ENCODE peak calls at places on chromosomes 3 and 15, in seven cellular contexts. H, N, S, E, W, G and O are unnamed samples.

GRCh38 chr3:64824281-64824980 is 136.6 kb upstream of the ADAMTS9 start:
- DNase-seq in H (no peak), N (peak; percentile 76), S (no peak), E (no peak), W (no peak), G (no peak), O (no peak)

GRCh38 chr3:47441796-47442551 is 33.8 kb downstream of the SCAP start:
- DNase-seq in H (no peak), N (no peak), S (no peak), E (no peak), W (no peak), G (no peak), O (no peak)

GRCh38 chr15:74399511-74400312 is 32.3 kb upstream of the CYP11A1 start:
- DNase-seq in H (no peak), N (no peak), S (no peak), E (peak; percentile 94), W (no peak), G (no peak), O (no peak)

GRCh38 chr15:85379403-85380131 is 836 bp upstream of the AKAP13 start:
- DNase-seq in H (peak; percentile 27), N (no peak), S (no peak), E (peak; percentile 23), W (peak; percentile 10), G (no peak), O (no peak)

GRCh38 chr3:56899851-56900250 is 98.1 kb upstream of the ARHGEF3 start:
- DNase-seq in H (no peak), N (peak; percentile 39), S (no peak), E (no peak), W (no peak), G (no peak), O (no peak)

GRCh38 chr3:161560006-161560637 is 63.5 kb downstream of the OTOL1 start:
- DNase-seq in H (no peak), N (peak; percentile 59), S (no peak), E (peak; percentile 47), W (peak; percentile 65), G (peak; percentile 18), O (no peak)

GRCh38 chr15:63970723-63971426 is 75.4 kb downstream of the DAPK2 start:
- DNase-seq in H (no peak), N (no peak), S (no peak), E (no peak), W (no peak), G (no peak), O (no peak)

GRCh38 chr3:65151660-65152059 is 463.9 kb upstream of the ADAMTS9 start:
- DNase-seq in H (no peak), N (no peak), S (no peak), E (no peak), W (no peak), G (no peak), O (no peak)

GRCh38 chr3:26376131-26376530 is 246.4 kb upstream of the LRRC3B start:
- DNase-seq in H (no peak), N (no peak), S (no peak), E (peak; percentile 18), W (no peak), G (no peak), O (no peak)

GRCh38 chr3:140344601-140345000 is 333.3 kb upstream of the TRIM42 start:
- DNase-seq in H (no peak), N (no peak), S (no peak), E (no peak), W (no peak), G (no peak), O (no peak)

GRCh38 chr3:187136936-187137335 is 2.4 kb downstream of the RPL39L start:
- DNase-seq in H (no peak), N (peak; percentile 47), S (peak; percentile 63), E (no peak), W (no peak), G (no peak), O (no peak)

GRCh38 chr3:187136347-187136746 is 2.9 kb downstream of the RPL39L start:
- DNase-seq in H (no peak), N (no peak), S (no peak), E (no peak), W (no peak), G (no peak), O (no peak)

GRCh38 chr3:187139126-187139894 is at the start of gene RPL39L:
- DNase-seq in H (peak; percentile 88), N (peak; percentile 87), S (no peak), E (peak; percentile 98), W (peak; percentile 85), G (peak; percentile 64), O (peak; percentile 80)

DNA sequence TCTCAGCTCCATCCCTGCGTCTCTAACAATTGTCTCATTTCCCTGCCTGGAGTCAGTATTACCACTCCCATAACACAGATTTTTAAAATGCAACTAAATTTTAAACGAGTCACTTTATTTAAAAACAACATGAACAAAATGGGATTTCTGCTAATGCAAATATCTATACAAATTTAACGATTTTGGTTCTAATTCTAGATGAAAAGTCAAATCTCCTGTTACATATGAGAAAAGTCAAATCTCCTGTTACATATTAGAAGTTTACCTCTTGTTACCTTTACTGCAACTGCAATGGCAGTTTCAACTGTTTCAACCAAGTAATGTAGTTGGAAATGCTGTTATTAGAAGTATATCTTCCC is 578 bp upstream of the RPL39L start:
- DNase-seq in H (no peak), N (no peak), S (no peak), E (no peak), W (no peak), G (no peak), O (no peak)
- TF ChIP-seq CTCF in H (peak; percentile 52), N (no peak), S (no peak), E (no peak), W (peak; percentile 12), G (no peak), O (no peak)

GRCh38 chr3:50445919-50446318 is 57.5 kb downstream of the CACNA2D2 start:
- DNase-seq in H (no peak), N (no peak), S (no peak), E (no peak), W (no peak), G (no peak), O (no peak)
- TF ChIP-seq CTCF in H (no peak), N (no peak), S (no peak), E (no peak), W (no peak), G (no peak), O (no peak)

GRCh38 chr15:87347806-87348515 is 908.6 kb downstream of the NTRK3 start:
- DNase-seq in H (no peak), N (no peak), S (no peak), E (no peak), W (no peak), G (no peak), O (no peak)
- TF ChIP-seq CTCF in H (no peak), N (no peak), S (no peak), E (no peak), W (no peak), G (no peak), O (no peak)

GRCh38 chr3:30747771-30748281 is 141.4 kb downstream of the TGFBR2 start:
- DNase-seq in H (no peak), N (peak; percentile 57), S (peak; percentile 38), E (peak; percentile 45), W (no peak), G (no peak), O (no peak)
- TF ChIP-seq CTCF in H (peak; percentile 42), N (peak; percentile 62), S (peak; percentile 67), E (peak; percentile 50), W (peak; percentile 55), G (peak; percentile 45), O (peak; percentile 33)

GRCh38 chr3:158313344-158313927 is 203.5 kb downstream of the RSRC1 start:
- DNase-seq in H (no peak), N (peak; percentile 55), S (no peak), E (no peak), W (no peak), G (no peak), O (no peak)
- TF ChIP-seq CTCF in H (peak; percentile 22), N (peak; percentile 40), S (no peak), E (peak; percentile 46), W (peak; percentile 47), G (no peak), O (peak; percentile 82)

GRCh38 chr3:63450634-63451363 is 172.7 kb downstream of the SYNPR start:
- DNase-seq in H (no peak), N (no peak), S (peak; percentile 5), E (no peak), W (no peak), G (no peak), O (no peak)
- TF ChIP-seq CTCF in H (no peak), N (no peak), S (no peak), E (no peak), W (no peak), G (no peak), O (peak; percentile 45)

GRCh38 chr3:139299261-139300132 is 44.3 kb upstream of the MRPS22 start:
- DNase-seq in H (no peak), N (peak; percentile 71), S (no peak), E (peak; percentile 91), W (no peak), G (peak; percentile 55), O (no peak)
- TF ChIP-seq CTCF in H (no peak), N (no peak), S (no peak), E (no peak), W (no peak), G (no peak), O (no peak)

GRCh38 chr15:69303337-69304175 is 4.8 kb downstream of the PAQR5 start:
- DNase-seq in H (no peak), N (peak; percentile 24), S (no peak), E (peak; percentile 69), W (no peak), G (no peak), O (no peak)
- TF ChIP-seq CTCF in H (no peak), N (peak; percentile 18), S (peak; percentile 8), E (peak; percentile 30), W (peak; percentile 45), G (no peak), O (peak; percentile 23)

GRCh38 chr15:49468440-49468839 is 45.4 kb downstream of the FGF7 start:
- DNase-seq in H (no peak), N (no peak), S (no peak), E (no peak), W (no peak), G (no peak), O (no peak)

GRCh38 chr15:49473031-49473430 is 50.0 kb downstream of the FGF7 start:
- DNase-seq in H (no peak), N (no peak), S (no peak), E (no peak), W (no peak), G (no peak), O (no peak)

GRCh38 chr15:49472338-49472737 is 49.3 kb downstream of the FGF7 start:
- DNase-seq in H (no peak), N (no peak), S (no peak), E (no peak), W (no peak), G (no peak), O (no peak)

GRCh38 chr15:49467782-49468181 is 44.7 kb downstream of the FGF7 start:
- DNase-seq in H (no peak), N (peak; percentile 39), S (no peak), E (no peak), W (no peak), G (no peak), O (no peak)

GRCh38 chr15:49471733-49472132 is 48.7 kb downstream of the FGF7 start:
- DNase-seq in H (no peak), N (no peak), S (no peak), E (no peak), W (no peak), G (no peak), O (no peak)
- TF ChIP-seq CTCF in H (no peak), N (no peak), S (no peak), E (no peak), W (no peak), G (no peak), O (no peak)

GRCh38 chr3:189625071-189625470 is 6.1 kb upstream of the TP63 start:
- DNase-seq in H (no peak), N (no peak), S (no peak), E (no peak), W (no peak), G (no peak), O (no peak)
- TF ChIP-seq CTCF in H (no peak), N (no peak), S (no peak), E (no peak), W (no peak), G (no peak), O (no peak)